ENCODE peak calls at places on chromosomes 1 and 21, in eight cellular contexts. A is effector memory CD4-positive, alpha-beta T cell; Y is naive thymus-derived CD4-positive, alpha-beta T cell; M is mesenchymal stem cell; G is testis; B is AG04450; L is thoracic aorta; Q is WERI-Rb-1. V is an unnamed sample.

GRCh38 chr21:16535100-16535418 is 805.3 kb downstream of the USP25 start:
- DNase-seq in G (peak; percentile 87), Y (no peak), Q (no peak), A (no peak), B (peak; percentile 52), M (no peak), L (no peak), V (no peak)

GRCh38 chr1:65965112-65965511 is 172.4 kb downstream of the PDE4B start:
- DNase-seq in Q (no peak), M (no peak), L (no peak), Y (no peak), A (no peak), B (no peak), G (no peak), V (no peak)

GRCh38 chr1:167720965-167721616 is 691 bp upstream of the MPZL1 start:
- DNase-seq in Y (peak; percentile 13), Q (peak; percentile 20), L (no peak), G (peak; percentile 81), B (no peak), M (peak; percentile 66), A (no peak), V (peak; percentile 10)

GRCh38 chr1:26959722-26960624 is at the start of gene KDF1:
- DNase-seq in G (peak; percentile 66), Y (peak; percentile 59), L (no peak), A (peak; percentile 21), M (no peak), B (no peak), Q (peak; percentile 62), V (peak; percentile 77)

GRCh38 chr1:67227196-67227595 is 60.9 kb downstream of the IL23R start:
- DNase-seq in L (no peak), G (no peak), A (no peak), M (no peak), B (no peak), Q (no peak), Y (no peak), V (no peak)

GRCh38 chr1:95113684-95114083 is 3.5 kb upstream of the TLCD4 start:
- DNase-seq in G (no peak), Y (no peak), L (no peak), A (no peak), M (no peak), B (no peak), Q (no peak), V (no peak)

GRCh38 chr1:164660415-164661174 is 101.6 kb downstream of the PBX1 start:
- DNase-seq in B (no peak), Q (no peak), G (no peak), M (peak; percentile 69), L (no peak), A (no peak), Y (peak; percentile 66), V (no peak)

GRCh38 chr21:37071561-37072238 is 1.2 kb downstream of the PIGP start:
- DNase-seq in M (peak; percentile 87), L (no peak), B (no peak), G (peak; percentile 75), A (no peak), Q (peak; percentile 84), Y (no peak), V (no peak)

GRCh38 chr1:235670157-235670776 is 20.7 kb upstream of the GNG4 start:
- DNase-seq in G (no peak), A (no peak), M (no peak), B (no peak), L (no peak), Q (no peak), Y (no peak), V (no peak)

GRCh38 chr1:39735731-39736130 is 3.0 kb upstream of the PPIE start:
- DNase-seq in B (no peak), G (no peak), L (no peak), Q (no peak), Y (no peak), A (no peak), M (no peak), V (no peak)

GRCh38 chr1:27332536-27333281 is 9.1 kb upstream of the SYTL1 start:
- DNase-seq in A (peak; percentile 31), Q (peak; percentile 66), G (peak; percentile 57), L (no peak), B (no peak), Y (no peak), M (peak; percentile 52), V (peak; percentile 53)

GRCh38 chr1:205449750-205450443 is 5.9 kb downstream of the BLACAT1 start:
- DNase-seq in G (peak; percentile 84), M (peak; percentile 18), L (no peak), A (no peak), Q (peak; percentile 87), Y (no peak), B (no peak), V (no peak)

GRCh38 chr1:155070721-155071556 is 7.4 kb downstream of the EFNA4 start:
- DNase-seq in M (peak; percentile 73), Q (no peak), B (no peak), A (peak; percentile 52), Y (peak; percentile 76), G (peak; percentile 90), L (peak; percentile 53), V (peak; percentile 76)

GRCh38 chr1:34479731-34480130 is 275.1 kb upstream of the GJB5 start:
- DNase-seq in B (no peak), G (no peak), Q (no peak), Y (no peak), M (no peak), L (no peak), A (no peak), V (no peak)

GRCh38 chr21:42068592-42068991 is 2.5 kb upstream of the UMODL1 start:
- DNase-seq in G (no peak), Q (no peak), L (no peak), A (no peak), Y (no peak), M (no peak), B (no peak), V (no peak)

GRCh38 chr1:98389809-98390208 is 271.7 kb upstream of the SNX7 start:
- DNase-seq in Q (no peak), G (no peak), M (peak; percentile 85), Y (no peak), L (no peak), A (no peak), B (peak; percentile 45), V (no peak)

GRCh38 chr1:109532365-109533136 is 7.1 kb upstream of the GPR61 start:
- DNase-seq in A (peak; percentile 84), B (peak; percentile 55), G (peak; percentile 89), Q (peak; percentile 92), Y (peak; percentile 79), M (peak; percentile 83), L (peak; percentile 46), V (peak; percentile 93)

GRCh38 chr1:105891308-105891707 is 1165.2 kb upstream of the PRMT6 start:
- DNase-seq in M (no peak), G (peak; percentile 20), B (no peak), A (no peak), Q (no peak), Y (no peak), L (no peak), V (no peak)

GRCh38 chr1:8913457-8913856 is 32.2 kb upstream of the CA6 start:
- DNase-seq in M (no peak), A (no peak), B (no peak), Q (no peak), L (no peak), G (no peak), Y (no peak), V (no peak)

GRCh38 chr1:201536542-201536941 is 2.4 kb upstream of the NAV1 start:
- DNase-seq in Y (no peak), Q (no peak), B (no peak), M (peak; percentile 92), A (no peak), G (no peak), L (no peak), V (no peak)

GRCh38 chr1:193187114-193187513 is 701 bp upstream of the B3GALT2 start:
- DNase-seq in B (no peak), M (no peak), G (no peak), A (no peak), Q (no peak), Y (no peak), L (no peak), V (no peak)

GRCh38 chr1:174799136-174799479 is 200.6 kb upstream of the CACYBP start:
- DNase-seq in B (no peak), Q (no peak), Y (no peak), A (no peak), L (no peak), G (no peak), M (no peak), V (no peak)

GRCh38 chr1:174800221-174800791 is 199.4 kb upstream of the CACYBP start:
- DNase-seq in Y (no peak), B (no peak), L (no peak), A (no peak), G (peak; percentile 15), Q (peak; percentile 21), M (peak; percentile 58), V (peak; percentile 46)

GRCh38 chr1:174795806-174796205 is 203.9 kb upstream of the CACYBP start:
- DNase-seq in M (no peak), A (no peak), L (no peak), Q (no peak), Y (no peak), G (no peak), B (no peak), V (no peak)

GRCh38 chr1:174797398-174797797 is 202.3 kb upstream of the CACYBP start:
- DNase-seq in M (no peak), Y (no peak), A (no peak), Q (no peak), G (no peak), B (no peak), L (no peak), V (no peak)

GRCh38 chr1:174800951-174801350 is 198.8 kb upstream of the CACYBP start:
- DNase-seq in L (no peak), G (no peak), B (no peak), M (no peak), Q (no peak), A (no peak), Y (no peak), V (no peak)
- H3K4me3 ChIP-seq in L (peak overlapping the region; percentile 82), G (no peak overlapping the region), B (no peak overlapping the region), M (peak overlapping the region; percentile 84), Q (peak overlapping the region; percentile 50), A (peak overlapping the region; percentile 72), Y (peak overlapping the region; percentile 73), V (no peak overlapping the region)

DNA sequence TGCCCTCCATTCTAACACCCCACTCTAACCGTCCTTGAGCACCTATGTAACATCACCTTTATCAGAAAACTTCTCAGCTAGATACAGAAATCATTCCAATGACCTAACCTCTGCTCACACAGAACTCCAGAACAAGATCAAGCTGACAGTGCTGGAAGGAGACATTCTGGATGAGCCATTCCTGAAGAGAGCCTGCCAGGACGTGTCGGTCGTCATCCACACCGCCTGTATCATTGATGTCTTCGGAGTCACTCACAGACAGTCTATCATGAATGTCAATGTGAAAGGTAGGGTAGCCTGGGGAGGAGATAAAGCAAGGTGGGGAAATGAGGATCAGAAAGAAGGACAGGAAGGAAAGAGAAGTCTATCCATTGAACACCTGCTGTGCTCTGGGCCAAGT is 27.8 kb downstream of the HSD3B2 start:
- DNase-seq in B (no peak), M (no peak), Y (no peak), A (no peak), Q (no peak), L (no peak), G (no peak), V (no peak)
- H3K27me3 ChIP-seq in B (no peaks in the 10 kb centered on the region), M (peaks cover 70% of the 10 kb centered on the region), Y (no peaks in the 10 kb centered on the region), A (no peaks in the 10 kb centered on the region), Q (no peaks in the 10 kb centered on the region), L (no peaks in the 10 kb centered on the region), G (no peaks in the 10 kb centered on the region), V (no peaks in the 10 kb centered on the region)

GRCh38 chr1:12527564-12527963 is 90.4 kb downstream of the DHRS3 start:
- DNase-seq in B (no peak), L (no peak), M (no peak), A (no peak), Q (no peak), Y (no peak), G (no peak), V (no peak)
- H3K27ac ChIP-seq in B (no peak overlapping the region), L (no peak overlapping the region), M (no peak overlapping the region), A (no peak overlapping the region), Q (no peak overlapping the region), Y (no peak overlapping the region), G (no peak overlapping the region), V (no peak overlapping the region)

GRCh38 chr1:17119744-17120482 is 662 bp upstream of the PADI2 start:
- DNase-seq in Y (no peak), L (no peak), M (no peak), A (no peak), B (no peak), Q (peak; percentile 52), G (no peak), V (no peak)
- H3K4me3 ChIP-seq in Y (no peak overlapping the region), L (peak overlapping the region; percentile 66), M (no peak overlapping the region), A (no peak overlapping the region), B (peak overlapping the region; percentile 20), Q (no peak overlapping the region), G (peak overlapping the region; percentile 31), V (no peak overlapping the region)

V was measured in CD8-positive, alpha-beta memory T cell.